ENCODE peak calls at places on chromosomes 7 and 10, in six cellular contexts. B is T follicular helper cell; P is CD4-positive, alpha-beta T cell; H is AG20443; J is T-helper 17 cell; V is cerebellum. F is an unnamed sample.

GRCh38 chr7:100649826-100650565 is 6.3 kb downstream of the ACTL6B start:
- DNase-seq in J (no peak), B (no peak), V (no peak), H (no peak), P (no peak), F (no peak)

GRCh38 chr10:119111968-119112515 is 8.1 kb downstream of the DENND10 start:
- DNase-seq in J (no peak), V (no peak), P (no peak), H (peak; percentile 56), B (no peak), F (no peak)

GRCh38 chr10:13317474-13317873 is 17.6 kb upstream of the PHYH start:
- DNase-seq in H (no peak), V (no peak), B (no peak), P (no peak), J (no peak), F (no peak)

GRCh38 chr7:93566876-93567275 is 7.6 kb downstream of the CALCR start:
- DNase-seq in P (no peak), B (no peak), H (peak; percentile 8), J (no peak), V (no peak), F (no peak)

GRCh38 chr10:97400665-97401454 is at the start of gene RRP12:
- DNase-seq in P (peak; percentile 70), J (peak; percentile 56), H (peak; percentile 97), B (peak; percentile 81), V (peak; percentile 100), F (peak; percentile 100)

GRCh38 chr7:100493476-100494264 is 9.9 kb downstream of the NYAP1 start:
- DNase-seq in H (peak; percentile 8), P (peak; percentile 46), B (peak; percentile 35), J (no peak), V (no peak), F (no peak)

GRCh38 chr10:117005454-117006055 is 568 bp upstream of the SHTN1 start:
- DNase-seq in J (no peak), H (peak; percentile 34), P (no peak), V (peak; percentile 25), B (no peak), F (peak; percentile 29)

GRCh38 chr10:49271346-49271745 is 27.6 kb upstream of the C10orf71 start:
- DNase-seq in H (no peak), B (no peak), V (no peak), P (no peak), J (no peak), F (no peak)

GRCh38 chr7:105130580-105130979 is 116.6 kb downstream of the KMT2E start:
- DNase-seq in B (no peak), H (no peak), V (no peak), J (no peak), P (no peak), F (no peak)

GRCh38 chr10:126905776-126906703 is 812 bp downstream of the DOCK1 start:
- DNase-seq in V (no peak), B (no peak), J (no peak), H (peak; percentile 68), P (no peak), F (no peak)

GRCh38 chr10:26653004-26653403 is 44.5 kb upstream of the PDSS1 start:
- DNase-seq in P (no peak), V (no peak), J (no peak), H (no peak), B (no peak), F (no peak)

GRCh38 chr10:103855424-103855823 is at the start of gene SH3PXD2A:
- DNase-seq in V (peak; percentile 30), H (peak; percentile 73), P (no peak), J (peak; percentile 28), B (no peak), F (no peak)

GRCh38 chr10:69375307-69376151 is 41.2 kb downstream of the TACR2 start:
- DNase-seq in B (no peak), J (no peak), H (peak; percentile 44), P (no peak), V (peak; percentile 96), F (peak; percentile 98)

GRCh38 chr10:118963341-118963740 is 66.2 kb upstream of the NANOS1 start:
- DNase-seq in H (no peak), V (no peak), B (no peak), J (no peak), P (no peak), F (no peak)

GRCh38 chr7:157816086-157816485 is 479.3 kb downstream of the DNAJB6 start:
- DNase-seq in J (no peak), H (no peak), B (no peak), P (no peak), V (no peak), F (no peak)

GRCh38 chr7:100896743-100897051 is 1.0 kb upstream of the ACHE start:
- DNase-seq in V (no peak), H (no peak), J (no peak), B (no peak), P (no peak), F (no peak)

GRCh38 chr7:75732764-75733630 is 5.7 kb downstream of the HIP1 start:
- DNase-seq in J (no peak), B (no peak), H (peak; percentile 87), P (no peak), V (no peak), F (no peak)

GRCh38 chr7:50739744-50740455 is 42.8 kb downstream of the GRB10 start:
- DNase-seq in B (peak; percentile 56), J (no peak), V (no peak), P (peak; percentile 50), H (peak; percentile 58), F (no peak)

GRCh38 chr10:87860156-87860795 is 3.1 kb downstream of the KLLN start:
- DNase-seq in B (peak; percentile 9), P (peak; percentile 17), V (peak; percentile 63), J (no peak), H (peak; percentile 37), F (peak; percentile 77)

GRCh38 chr7:28258240-28258639 is 77.6 kb upstream of the JAZF1 start:
- DNase-seq in V (no peak), H (no peak), P (no peak), B (no peak), J (no peak), F (no peak)

GRCh38 chr10:118238573-118239240 is 103.4 kb downstream of the FAM204A start:
- DNase-seq in P (no peak), H (peak; percentile 86), V (no peak), B (no peak), J (no peak), F (no peak)

GRCh38 chr7:35536396-35536826 is 158.5 kb downstream of the HERPUD2 start:
- DNase-seq in V (no peak), H (no peak), P (no peak), J (no peak), B (no peak), F (no peak)

GRCh38 chr10:76336213-76336963 is 905.0 kb downstream of the LRMDA start:
- DNase-seq in V (no peak), H (no peak), B (no peak), P (no peak), J (no peak), F (no peak)

GRCh38 chr7:53993205-53993604 is 549.0 kb upstream of the VSTM2A start:
- DNase-seq in V (no peak), J (no peak), B (no peak), P (no peak), H (no peak), F (no peak)